ENCODE peak calls at places on chromosomes 12 and 14, in eight cellular contexts. One of them, this sample, is unnamed.

GRCh38 chr14:104876251-104876699 is 11.2 kb downstream of the CEP170B start:
- DNase-seq in transverse colon: no peak
- DNase-seq in IMR-90: peak
- DNase-seq in upper lobe of left lung: peak
- DNase-seq in uterus: no peak
- DNase-seq in heart left ventricle: peak
- DNase-seq in testis: peak
- DNase-seq in A549: peak
- DNase-seq in this sample: peak

GRCh38 chr14:29789475-29789874 is 138.2 kb downstream of the PRKD1 start:
- DNase-seq in transverse colon: no peak
- DNase-seq in IMR-90: no peak
- DNase-seq in upper lobe of left lung: no peak
- DNase-seq in uterus: no peak
- DNase-seq in heart left ventricle: no peak
- DNase-seq in testis: no peak
- DNase-seq in A549: no peak
- DNase-seq in this sample: no peak

GRCh38 chr12:104458645-104459555 is 2.2 kb downstream of the CHST11 start:
- DNase-seq in transverse colon: peak
- DNase-seq in IMR-90: no peak
- DNase-seq in upper lobe of left lung: peak
- DNase-seq in uterus: no peak
- DNase-seq in heart left ventricle: no peak
- DNase-seq in testis: peak
- DNase-seq in A549: peak
- DNase-seq in this sample: peak

GRCh38 chr12:31035944-31036665 is 37.6 kb upstream of the DDX11 start:
- DNase-seq in transverse colon: no peak
- DNase-seq in IMR-90: peak
- DNase-seq in upper lobe of left lung: no peak
- DNase-seq in uterus: no peak
- DNase-seq in heart left ventricle: no peak
- DNase-seq in testis: no peak
- DNase-seq in A549: no peak
- DNase-seq in this sample: no peak

GRCh38 chr14:56199976-56200577 is 81.9 kb downstream of the PELI2 start:
- DNase-seq in transverse colon: no peak
- DNase-seq in IMR-90: peak
- DNase-seq in upper lobe of left lung: no peak
- DNase-seq in uterus: no peak
- DNase-seq in heart left ventricle: no peak
- DNase-seq in testis: no peak
- DNase-seq in A549: no peak
- DNase-seq in this sample: no peak

GRCh38 chr12:110563702-110564470 is 19.2 kb downstream of the PPTC7 start:
- DNase-seq in transverse colon: no peak
- DNase-seq in IMR-90: peak
- DNase-seq in upper lobe of left lung: no peak
- DNase-seq in uterus: no peak
- DNase-seq in heart left ventricle: no peak
- DNase-seq in testis: peak
- DNase-seq in A549: no peak
- DNase-seq in this sample: no peak

GRCh38 chr14:20681348-20682126 is 2.8 kb upstream of the RNASE4 start:
- DNase-seq in transverse colon: peak
- DNase-seq in IMR-90: peak
- DNase-seq in upper lobe of left lung: peak
- DNase-seq in uterus: peak
- DNase-seq in heart left ventricle: peak
- DNase-seq in testis: peak
- DNase-seq in A549: peak
- DNase-seq in this sample: peak

GRCh38 chr14:95156153-95156764 is 1.1 kb downstream of the DICER1 start:
- DNase-seq in transverse colon: no peak
- DNase-seq in IMR-90: peak
- DNase-seq in upper lobe of left lung: no peak
- DNase-seq in uterus: no peak
- DNase-seq in heart left ventricle: no peak
- DNase-seq in testis: peak
- DNase-seq in A549: no peak
- DNase-seq in this sample: peak

GRCh38 chr12:23564454-23564853 is 385.0 kb downstream of the SOX5 start:
- DNase-seq in transverse colon: no peak
- DNase-seq in IMR-90: no peak
- DNase-seq in upper lobe of left lung: no peak
- DNase-seq in uterus: no peak
- DNase-seq in heart left ventricle: no peak
- DNase-seq in testis: no peak
- DNase-seq in A549: no peak
- DNase-seq in this sample: no peak

GRCh38 chr12:49296034-49296835 is 1.3 kb downstream of the PRPH start:
- DNase-seq in transverse colon: peak
- DNase-seq in IMR-90: no peak
- DNase-seq in upper lobe of left lung: peak
- DNase-seq in uterus: no peak
- DNase-seq in heart left ventricle: no peak
- DNase-seq in testis: peak
- DNase-seq in A549: peak
- DNase-seq in this sample: peak

GRCh38 chr14:94342334-94342934 is 19.3 kb upstream of the SERPINA6 start:
- DNase-seq in transverse colon: peak
- DNase-seq in IMR-90: peak
- DNase-seq in upper lobe of left lung: no peak
- DNase-seq in uterus: peak
- DNase-seq in heart left ventricle: peak
- DNase-seq in testis: peak
- DNase-seq in A549: peak
- DNase-seq in this sample: peak

DNA sequence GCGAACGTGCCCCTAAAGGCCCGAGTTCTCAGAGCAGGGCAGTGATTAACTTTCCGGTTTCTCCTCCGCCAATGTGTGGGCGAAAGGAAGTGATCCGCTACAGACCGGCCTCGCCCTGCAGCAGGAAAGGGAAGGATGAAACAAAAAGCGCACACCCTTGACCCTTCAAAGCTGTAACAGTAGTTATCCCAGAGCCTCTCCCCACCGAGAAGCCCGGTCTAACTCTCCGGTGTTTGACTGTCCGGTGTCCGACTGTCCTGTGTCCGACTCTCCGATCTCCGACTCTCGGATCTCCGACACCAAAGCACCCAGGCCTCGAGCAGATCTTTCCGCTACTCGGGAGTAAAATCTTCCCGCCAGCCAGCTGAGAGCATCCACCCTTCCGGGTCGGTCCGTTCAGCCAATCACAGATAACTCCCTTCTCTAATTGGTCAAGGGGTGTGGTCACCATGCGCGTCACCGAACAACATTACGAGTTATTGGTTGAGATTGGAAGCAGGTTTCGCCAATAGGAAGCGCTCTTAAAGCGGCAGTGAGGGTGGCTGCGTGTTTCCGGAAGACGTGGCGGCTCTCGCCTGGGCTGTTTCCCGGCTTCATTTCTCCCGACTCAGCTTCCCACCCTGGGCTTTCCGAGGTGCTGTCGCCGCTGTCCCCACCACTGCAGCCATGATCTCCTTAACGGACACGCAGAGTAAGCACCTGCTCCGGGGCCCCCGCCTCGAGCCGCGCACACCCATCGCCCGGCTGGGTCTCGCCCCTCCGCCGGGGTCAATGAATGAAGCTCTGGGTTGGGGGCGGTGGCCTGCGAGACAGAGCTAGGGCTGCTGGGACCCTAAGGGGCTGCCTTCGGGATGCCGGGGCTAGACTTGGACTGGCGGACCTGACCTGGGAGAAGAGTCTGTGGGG is at the start of the genes GOLT1B and RECQL:
- DNase-seq in transverse colon: peak
- DNase-seq in IMR-90: peak
- DNase-seq in upper lobe of left lung: peak
- DNase-seq in uterus: peak
- DNase-seq in heart left ventricle: peak
- DNase-seq in testis: peak
- DNase-seq in A549: peak
- DNase-seq in this sample: peak
- TF ChIP-seq POLR2A in transverse colon: peak
- TF ChIP-seq POLR2A in IMR-90: peak
- TF ChIP-seq POLR2A in upper lobe of left lung: peak
- TF ChIP-seq POLR2A in uterus: peak
- TF ChIP-seq POLR2A in heart left ventricle: no peak
- TF ChIP-seq POLR2A in testis: peak
- TF ChIP-seq POLR2A in A549: peak
- TF ChIP-seq POLR2A in this sample: peak

DNA sequence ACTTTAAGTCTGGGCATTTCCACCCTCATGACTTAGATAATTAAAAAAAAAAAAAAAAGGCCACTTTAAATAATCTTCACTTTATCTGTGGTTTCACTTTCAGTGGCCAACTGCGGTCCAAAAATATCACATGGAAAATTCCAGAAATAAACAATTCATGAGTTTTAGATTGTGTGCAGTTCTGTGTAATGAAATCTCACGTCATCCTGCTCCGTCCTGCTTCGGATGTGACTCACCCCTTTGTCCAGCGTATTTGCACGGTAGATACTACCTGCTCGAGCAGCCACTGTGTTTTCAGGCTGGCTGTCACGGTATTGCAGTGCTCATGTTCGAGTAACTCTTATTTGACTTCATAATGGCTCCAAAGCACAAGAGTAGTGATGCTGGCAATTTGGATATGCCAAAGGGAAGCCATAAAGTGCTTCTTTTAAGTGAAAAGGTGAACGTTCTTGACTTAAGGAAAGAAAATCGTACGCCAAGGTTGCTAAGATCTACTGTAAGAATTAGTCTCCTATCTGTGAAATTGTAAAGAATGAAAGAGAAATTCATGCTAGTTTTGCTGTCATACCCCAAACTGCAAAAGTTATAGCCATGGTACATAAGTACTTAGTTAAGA is 2.4 kb downstream of the E2F7 start:
- DNase-seq in transverse colon: no peak
- DNase-seq in IMR-90: peak
- DNase-seq in upper lobe of left lung: no peak
- DNase-seq in uterus: no peak
- DNase-seq in heart left ventricle: peak
- DNase-seq in testis: no peak
- DNase-seq in A549: no peak
- DNase-seq in this sample: peak
- TF ChIP-seq POLR2A in transverse colon: no peak
- TF ChIP-seq POLR2A in IMR-90: no peak
- TF ChIP-seq POLR2A in upper lobe of left lung: no peak
- TF ChIP-seq POLR2A in uterus: no peak
- TF ChIP-seq POLR2A in heart left ventricle: no peak
- TF ChIP-seq POLR2A in testis: no peak
- TF ChIP-seq POLR2A in A549: no peak
- TF ChIP-seq POLR2A in this sample: no peak

DNA sequence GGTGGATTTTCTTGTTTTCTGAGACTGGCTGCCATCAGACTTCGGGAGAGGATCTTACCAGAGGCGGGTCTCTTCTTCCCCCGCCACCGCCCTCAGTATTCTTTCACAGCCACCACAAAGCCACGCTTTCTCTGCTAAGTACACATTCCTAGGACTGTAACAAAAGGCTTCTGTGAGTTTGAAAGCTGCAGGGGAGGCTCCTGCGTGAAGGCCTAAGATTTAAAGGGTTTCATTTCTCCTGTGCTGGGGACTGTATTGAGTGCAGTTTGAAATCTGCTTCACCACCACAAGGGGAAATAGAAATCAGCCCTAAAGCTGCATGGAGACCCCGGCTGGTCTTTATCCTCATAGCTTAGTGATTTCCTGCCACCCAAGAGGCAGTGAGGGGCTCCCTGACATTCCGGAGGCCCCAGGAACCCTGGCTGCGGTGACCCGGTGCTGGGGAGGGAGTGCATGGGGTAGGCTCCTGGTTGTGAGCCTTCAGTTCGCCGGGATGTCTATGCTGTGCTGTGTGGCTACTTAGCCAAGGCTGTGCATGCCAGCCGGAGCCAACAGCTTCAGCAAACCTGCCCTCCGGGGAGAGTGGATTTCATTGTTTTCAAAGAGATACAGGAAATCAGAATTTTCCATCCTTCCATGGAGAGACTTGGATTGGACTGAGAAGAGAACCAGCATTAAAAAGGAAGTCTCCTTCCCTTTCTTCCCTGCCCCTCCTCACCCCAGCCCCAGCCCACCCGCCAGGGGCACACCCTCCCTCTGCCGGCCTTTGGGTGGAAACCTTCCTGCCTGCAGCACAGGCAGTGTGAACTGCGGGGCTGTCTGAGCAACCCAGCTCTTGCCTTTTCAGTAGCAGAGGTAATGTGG is 163.3 kb downstream of the ETV6 start:
- DNase-seq in transverse colon: peak
- DNase-seq in IMR-90: peak
- DNase-seq in upper lobe of left lung: peak
- DNase-seq in uterus: no peak
- DNase-seq in heart left ventricle: peak
- DNase-seq in testis: no peak
- DNase-seq in A549: no peak
- DNase-seq in this sample: no peak
- TF ChIP-seq POLR2A in transverse colon: no peak
- TF ChIP-seq POLR2A in IMR-90: no peak
- TF ChIP-seq POLR2A in upper lobe of left lung: no peak
- TF ChIP-seq POLR2A in uterus: no peak
- TF ChIP-seq POLR2A in heart left ventricle: no peak
- TF ChIP-seq POLR2A in testis: no peak
- TF ChIP-seq POLR2A in A549: no peak
- TF ChIP-seq POLR2A in this sample: no peak

DNA sequence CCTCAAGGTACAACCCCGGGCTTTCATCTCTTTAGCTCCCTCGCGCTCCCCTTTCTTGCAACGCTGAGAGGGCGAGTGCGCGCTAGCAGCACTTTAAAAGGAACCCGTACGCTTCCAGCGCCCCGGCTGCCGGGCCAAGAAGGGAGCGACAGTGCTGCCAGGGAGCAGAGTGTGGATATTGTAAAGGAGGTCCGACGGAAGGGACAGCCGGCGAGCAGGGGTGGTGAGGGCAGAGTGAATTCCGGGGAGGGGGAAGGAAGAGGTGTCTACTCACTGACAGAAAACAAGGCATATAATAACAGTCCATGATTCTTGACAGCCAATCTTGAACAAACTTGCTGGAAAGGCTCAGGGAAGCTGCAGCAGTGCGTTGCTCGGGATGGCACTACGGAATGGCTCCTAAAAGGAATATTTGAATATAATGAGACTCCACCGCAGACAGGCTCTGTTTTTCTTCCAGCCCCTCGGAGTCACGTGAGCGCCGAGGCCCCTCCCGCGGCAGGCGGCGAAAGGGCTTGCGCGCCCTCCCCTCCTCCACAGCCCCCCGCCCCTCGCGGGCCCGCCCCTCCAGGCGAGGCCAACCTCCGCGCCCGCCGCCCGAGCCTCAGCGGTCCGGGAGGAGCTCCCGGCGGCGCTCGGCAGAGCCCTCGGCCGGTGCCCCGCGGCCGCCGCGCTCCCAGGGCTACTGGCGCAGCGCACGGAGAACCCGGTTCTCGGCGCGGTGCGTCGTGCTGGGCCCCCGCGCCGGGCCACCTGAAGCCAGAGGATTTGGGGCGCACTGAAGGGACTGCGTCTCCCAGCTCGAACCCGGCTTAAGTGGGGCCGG is 3.4 kb downstream of the BMP4 start:
- DNase-seq in transverse colon: peak
- DNase-seq in IMR-90: peak
- DNase-seq in upper lobe of left lung: peak
- DNase-seq in uterus: peak
- DNase-seq in heart left ventricle: peak
- DNase-seq in testis: peak
- DNase-seq in A549: peak
- DNase-seq in this sample: no peak
- TF ChIP-seq POLR2A in transverse colon: peak
- TF ChIP-seq POLR2A in IMR-90: no peak
- TF ChIP-seq POLR2A in upper lobe of left lung: no peak
- TF ChIP-seq POLR2A in uterus: peak
- TF ChIP-seq POLR2A in heart left ventricle: peak
- TF ChIP-seq POLR2A in testis: no peak
- TF ChIP-seq POLR2A in A549: peak
- TF ChIP-seq POLR2A in this sample: no peak

GRCh38 chr14:65299837-65300236 is 112.7 kb upstream of the FUT8 start:
- DNase-seq in transverse colon: no peak
- DNase-seq in IMR-90: no peak
- DNase-seq in upper lobe of left lung: no peak
- DNase-seq in uterus: no peak
- DNase-seq in heart left ventricle: no peak
- DNase-seq in testis: no peak
- DNase-seq in A549: no peak
- DNase-seq in this sample: no peak
- TF ChIP-seq POLR2A in transverse colon: no peak
- TF ChIP-seq POLR2A in IMR-90: no peak
- TF ChIP-seq POLR2A in upper lobe of left lung: no peak
- TF ChIP-seq POLR2A in uterus: no peak
- TF ChIP-seq POLR2A in heart left ventricle: no peak
- TF ChIP-seq POLR2A in testis: no peak
- TF ChIP-seq POLR2A in A549: no peak
- TF ChIP-seq POLR2A in this sample: no peak